ENCODE peak calls at places on chromosomes 2 and 18, in eight cellular contexts. C is amygdala; U is sciatic nerve; A is NB4; Z is stimulated activated CD8-positive, alpha-beta memory T cell treated with anti-CD3 and anti-CD28 coated beads, Interleukin-4, amount 100 ng/mL, for 1 hour; G is HAP-1; V is EL; T is adrenal gland. B is an unnamed sample.

GRCh38 chr2:240991378-240992263 is 6.8 kb upstream of the SNED1 start:
- DNase-seq in G (no peak), U (peak; percentile 86), T (peak; percentile 95), C (no peak), Z (no peak), A (peak; percentile 88), V (peak; percentile 93), B (peak; percentile 80)

GRCh38 chr2:39685135-39685534 is 19.4 kb downstream of the TMEM178A start:
- DNase-seq in V (no peak), U (no peak), C (no peak), A (no peak), G (no peak), T (no peak), Z (no peak), B (no peak)

GRCh38 chr2:36705326-36706020 is 9.0 kb downstream of the VIT start:
- DNase-seq in U (no peak), Z (no peak), C (no peak), A (no peak), T (no peak), V (no peak), G (no peak), B (no peak)

GRCh38 chr2:26550276-26551015 is 72.5 kb upstream of the OTOF start:
- DNase-seq in T (no peak), Z (no peak), C (no peak), V (no peak), A (no peak), G (no peak), U (peak; percentile 37), B (no peak)

GRCh38 chr2:119029297-119029696 is 87.3 kb downstream of the MARCO start:
- DNase-seq in T (no peak), A (no peak), U (no peak), V (no peak), C (no peak), Z (no peak), G (no peak), B (no peak)

GRCh38 chr2:26849056-26850001 is 1.4 kb downstream of the DPYSL5 start:
- DNase-seq in V (no peak), T (no peak), Z (no peak), G (peak; percentile 76), C (no peak), U (no peak), A (peak; percentile 16), B (no peak)

GRCh38 chr18:12408247-12408869 is 629 bp downstream of the PRELID3A start:
- DNase-seq in C (no peak), T (no peak), V (peak; percentile 28), A (peak; percentile 61), G (no peak), U (peak; percentile 68), Z (no peak), B (peak; percentile 87)

GRCh38 chr2:9355270-9355669 is 68.1 kb downstream of the ITGB1BP1 start:
- DNase-seq in A (no peak), U (no peak), G (no peak), C (no peak), V (no peak), T (no peak), Z (no peak), B (no peak)

GRCh38 chr2:159737292-159737916 is 25.1 kb downstream of the MARCHF7 start:
- DNase-seq in G (no peak), V (peak; percentile 31), U (no peak), C (no peak), T (no peak), Z (no peak), A (no peak), B (no peak)

GRCh38 chr2:7835693-7836680 is 845.9 kb upstream of the ID2 start:
- DNase-seq in G (no peak), C (no peak), U (no peak), Z (no peak), T (no peak), V (no peak), A (peak; percentile 45), B (no peak)

GRCh38 chr2:61005736-61006135 is 11.8 kb upstream of the PEX13 start:
- DNase-seq in A (no peak), G (no peak), V (no peak), Z (no peak), C (no peak), T (no peak), U (no peak), B (no peak)

GRCh38 chr2:26465266-26465925 is 12.5 kb downstream of the OTOF start:
- DNase-seq in G (no peak), U (peak; percentile 56), Z (no peak), C (no peak), T (no peak), A (no peak), V (no peak), B (no peak)

GRCh38 chr2:86243950-86244733 is 44.9 kb downstream of the MRPL35 start:
- DNase-seq in V (no peak), A (no peak), C (no peak), Z (no peak), G (no peak), U (no peak), T (peak; percentile 41), B (no peak)

GRCh38 chr2:201396595-201396994 is 39.5 kb upstream of the FLACC1 start:
- DNase-seq in T (no peak), C (no peak), Z (no peak), A (no peak), V (no peak), G (no peak), U (no peak), B (no peak)

GRCh38 chr2:237208373-237209045 is 122.8 kb downstream of the COPS8 start:
- DNase-seq in G (no peak), Z (no peak), T (peak; percentile 59), U (no peak), A (peak; percentile 24), V (peak; percentile 86), C (no peak), B (no peak)

GRCh38 chr2:36338124-36338826 is 17.3 kb upstream of the CRIM1 start:
- DNase-seq in G (no peak), U (no peak), C (no peak), A (no peak), V (no peak), T (no peak), Z (no peak), B (no peak)

GRCh38 chr2:39664898-39665591 is 672 bp upstream of the TMEM178A start:
- DNase-seq in C (no peak), A (no peak), T (no peak), Z (no peak), U (no peak), G (no peak), V (no peak), B (no peak)

GRCh38 chr2:9252002-9252357 is 45.4 kb downstream of the ASAP2 start:
- DNase-seq in A (no peak), C (no peak), G (no peak), T (peak; percentile 54), U (no peak), V (no peak), Z (no peak), B (no peak)

GRCh38 chr2:232438951-232439757 is 16.8 kb upstream of the ALPI start:
- DNase-seq in C (no peak), A (peak; percentile 56), U (peak; percentile 53), T (no peak), Z (no peak), V (no peak), G (no peak), B (no peak)

GRCh38 chr2:74849228-74849892 is 15.4 kb downstream of the HK2 start:
- DNase-seq in V (no peak), A (peak; percentile 92), C (no peak), U (no peak), G (no peak), T (peak; percentile 58), Z (no peak), B (no peak)

GRCh38 chr18:26133652-26134051 is at the start of gene PSMA8:
- DNase-seq in U (no peak), C (no peak), Z (peak; percentile 6), V (no peak), T (no peak), A (no peak), G (no peak), B (no peak)

GRCh38 chr2:37573406-37573805 is 98.0 kb downstream of the CDC42EP3 start:
- DNase-seq in A (no peak), T (no peak), Z (no peak), G (no peak), V (peak; percentile 69), U (no peak), C (no peak), B (no peak)

GRCh38 chr2:72367530-72368225 is 220.0 kb upstream of the CYP26B1 start:
- DNase-seq in Z (no peak), G (no peak), V (peak; percentile 93), U (peak; percentile 48), A (no peak), C (no peak), T (peak; percentile 78), B (no peak)

GRCh38 chr2:157466764-157467163 is 22.9 kb upstream of the CYTIP start:
- DNase-seq in T (no peak), V (no peak), C (no peak), U (no peak), G (no peak), Z (no peak), A (peak; percentile 65), B (no peak)

GRCh38 chr2:197079832-197080555 is 153.5 kb upstream of the PGAP1 start:
- DNase-seq in T (no peak), G (no peak), Z (no peak), V (peak; percentile 35), U (no peak), A (no peak), C (no peak), B (no peak)

GRCh38 chr18:48616484-48617255 is 77.8 kb downstream of the CTIF start:
- DNase-seq in V (no peak), U (no peak), A (no peak), T (no peak), Z (no peak), C (no peak), G (no peak), B (no peak)

GRCh38 chr2:116499389-116499788 is 1315.1 kb upstream of the DDX18 start:
- DNase-seq in C (no peak), U (no peak), A (no peak), G (no peak), Z (no peak), V (no peak), T (no peak), B (no peak)

GRCh38 chr18:46402396-46402795 is 254.6 kb downstream of the LOXHD1 start:
- DNase-seq in C (no peak), U (no peak), T (no peak), Z (no peak), A (no peak), G (no peak), V (peak; percentile 60), B (no peak)

GRCh38 chr2:151289972-151290335 is 486 bp upstream of the NMI start:
- DNase-seq in G (peak; percentile 14), V (peak; percentile 68), Z (no peak), A (peak; percentile 75), T (peak; percentile 67), U (no peak), C (no peak), B (no peak)

GRCh38 chr2:195468771-195469170 is 188.3 kb upstream of the SLC39A10 start:
- DNase-seq in U (no peak), G (no peak), C (no peak), A (no peak), T (no peak), V (no peak), Z (no peak), B (no peak)

GRCh38 chr2:70460333-70460732 is 93.3 kb downstream of the TGFA start:
- DNase-seq in Z (no peak), C (no peak), A (no peak), T (no peak), G (no peak), U (no peak), V (no peak), B (no peak)